ENCODE peak calls at places on chromosomes 1 and 21, in six cellular contexts. X is progenitor cell of endocrine pancreas; U is tibial artery; G is fibroblast of lung; Y is CD4-positive, alpha-beta T cell; D is GM12865. A is an unnamed sample.

GRCh38 chr1:161702250-161702649 is 4.8 kb upstream of the FCRLA start:
- DNase-seq in X (no peak), U (no peak), G (no peak), Y (no peak), D (no peak), A (no peak)

GRCh38 chr1:178267646-178268094 is 173.8 kb downstream of the RASAL2 start:
- DNase-seq in X (no peak), U (no peak), G (peak; percentile 62), Y (no peak), D (no peak), A (peak; percentile 19)

GRCh38 chr1:110250749-110251148 is 40.6 kb downstream of the KCNC4 start:
- DNase-seq in X (no peak), U (no peak), G (no peak), Y (no peak), D (no peak), A (no peak)

GRCh38 chr1:47487826-47488450 is 50.1 kb downstream of the FOXD2 start:
- DNase-seq in X (peak; percentile 1), U (no peak), G (no peak), Y (no peak), D (no peak), A (no peak)

GRCh38 chr21:33198346-33199135 is 31.2 kb upstream of the IFNAR2 start:
- DNase-seq in X (no peak), U (peak; percentile 53), G (peak; percentile 60), Y (no peak), D (no peak), A (no peak)

GRCh38 chr1:202011994-202012393 is 1.6 kb downstream of the ELF3 start:
- DNase-seq in X (no peak), U (no peak), G (no peak), Y (no peak), D (no peak), A (no peak)

GRCh38 chr1:203426870-203427269 is 48.7 kb upstream of the PRELP start:
- DNase-seq in X (no peak), U (no peak), G (no peak), Y (no peak), D (no peak), A (no peak)

GRCh38 chr1:185956881-185957280 is 222.7 kb downstream of the HMCN1 start:
- DNase-seq in X (no peak), U (no peak), G (peak; percentile 58), Y (no peak), D (no peak), A (no peak)

GRCh38 chr1:66446261-66447001 is 87.5 kb upstream of the SGIP1 start:
- DNase-seq in X (peak; percentile 15), U (no peak), G (peak; percentile 50), Y (no peak), D (peak; percentile 88), A (peak; percentile 27)

GRCh38 chr1:61052393-61053280 is 29.7 kb upstream of the NFIA start:
- DNase-seq in X (no peak), U (no peak), G (no peak), Y (no peak), D (no peak), A (peak; percentile 13)

GRCh38 chr1:50967416-50968020 is 2.5 kb upstream of the CDKN2C start:
- DNase-seq in X (no peak), U (no peak), G (no peak), Y (no peak), D (peak; percentile 61), A (no peak)

GRCh38 chr1:215890438-215890837 is 323.3 kb downstream of the KCTD3 start:
- DNase-seq in X (no peak), U (no peak), G (no peak), Y (no peak), D (peak; percentile 24), A (no peak)

GRCh38 chr1:92356956-92357355 is 58.1 kb downstream of the RPAP2 start:
- DNase-seq in X (no peak), U (no peak), G (peak; percentile 23), Y (no peak), D (no peak), A (no peak)

GRCh38 chr1:180482425-180483275 is 19.7 kb downstream of the ACBD6 start:
- DNase-seq in X (no peak), U (no peak), G (peak; percentile 37), Y (no peak), D (peak; percentile 58), A (peak; percentile 16)

GRCh38 chr1:6141601-6142000 is 38.5 kb downstream of the CHD5 start:
- DNase-seq in X (no peak), U (no peak), G (no peak), Y (no peak), D (peak; percentile 43), A (no peak)
- TF ChIP-seq CTCF in X (peak; percentile 20), U (no peak), G (no peak), Y (no peak), D (peak; percentile 16), A (peak; percentile 9)

GRCh38 chr1:35844826-35845225 is 37.0 kb downstream of the AGO4 start:
- DNase-seq in X (no peak), U (no peak), G (no peak), Y (no peak), D (no peak), A (no peak)
- TF ChIP-seq CTCF in X (no peak), U (no peak), G (no peak), Y (no peak), D (no peak), A (no peak)

GRCh38 chr21:36148886-36149285 is 7.7 kb upstream of the DOP1B start:
- DNase-seq in X (no peak), U (no peak), G (no peak), Y (no peak), D (no peak), A (no peak)
- TF ChIP-seq CTCF in X (no peak), U (no peak), G (no peak), Y (no peak), D (no peak), A (no peak)

DNA sequence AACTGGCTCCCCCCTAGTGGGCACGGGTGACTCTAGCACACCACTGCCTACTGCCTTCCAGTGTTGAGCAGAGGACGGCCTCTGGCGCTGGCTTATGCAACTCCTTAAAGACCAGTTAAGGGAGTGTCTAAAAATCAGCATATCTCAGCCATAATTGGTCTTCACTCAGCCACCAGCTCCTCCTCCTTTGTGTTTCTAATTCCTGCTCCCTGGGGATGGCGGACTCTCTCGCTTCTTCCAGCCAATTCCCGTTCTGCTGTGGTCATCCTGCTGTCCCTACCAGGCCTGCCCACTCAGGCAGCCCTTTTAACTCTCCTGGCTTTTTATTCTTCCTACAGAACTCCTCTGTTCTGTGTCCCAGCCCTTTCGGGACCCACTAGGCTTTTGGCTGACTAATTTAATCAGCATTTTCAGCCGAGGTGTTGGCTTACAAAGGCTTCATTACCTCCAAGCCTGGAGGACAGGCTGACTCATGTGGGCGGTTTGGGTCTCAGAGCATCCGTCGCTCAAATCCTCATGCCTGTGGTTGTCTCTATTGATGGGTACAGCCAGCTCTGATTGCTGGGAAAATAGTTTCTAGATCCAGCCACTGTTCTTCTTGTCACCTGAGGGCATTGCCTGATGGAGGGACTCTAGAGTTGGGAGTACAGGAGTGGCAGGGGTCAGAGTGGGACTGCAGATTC is 332.5 kb downstream of the CAMTA1 start:
- DNase-seq in X (no peak), U (no peak), G (peak; percentile 98), Y (no peak), D (no peak), A (peak; percentile 38)
- TF ChIP-seq CTCF in X (peak; percentile 35), U (no peak), G (peak; percentile 46), Y (no peak), D (no peak), A (no peak)

DNA sequence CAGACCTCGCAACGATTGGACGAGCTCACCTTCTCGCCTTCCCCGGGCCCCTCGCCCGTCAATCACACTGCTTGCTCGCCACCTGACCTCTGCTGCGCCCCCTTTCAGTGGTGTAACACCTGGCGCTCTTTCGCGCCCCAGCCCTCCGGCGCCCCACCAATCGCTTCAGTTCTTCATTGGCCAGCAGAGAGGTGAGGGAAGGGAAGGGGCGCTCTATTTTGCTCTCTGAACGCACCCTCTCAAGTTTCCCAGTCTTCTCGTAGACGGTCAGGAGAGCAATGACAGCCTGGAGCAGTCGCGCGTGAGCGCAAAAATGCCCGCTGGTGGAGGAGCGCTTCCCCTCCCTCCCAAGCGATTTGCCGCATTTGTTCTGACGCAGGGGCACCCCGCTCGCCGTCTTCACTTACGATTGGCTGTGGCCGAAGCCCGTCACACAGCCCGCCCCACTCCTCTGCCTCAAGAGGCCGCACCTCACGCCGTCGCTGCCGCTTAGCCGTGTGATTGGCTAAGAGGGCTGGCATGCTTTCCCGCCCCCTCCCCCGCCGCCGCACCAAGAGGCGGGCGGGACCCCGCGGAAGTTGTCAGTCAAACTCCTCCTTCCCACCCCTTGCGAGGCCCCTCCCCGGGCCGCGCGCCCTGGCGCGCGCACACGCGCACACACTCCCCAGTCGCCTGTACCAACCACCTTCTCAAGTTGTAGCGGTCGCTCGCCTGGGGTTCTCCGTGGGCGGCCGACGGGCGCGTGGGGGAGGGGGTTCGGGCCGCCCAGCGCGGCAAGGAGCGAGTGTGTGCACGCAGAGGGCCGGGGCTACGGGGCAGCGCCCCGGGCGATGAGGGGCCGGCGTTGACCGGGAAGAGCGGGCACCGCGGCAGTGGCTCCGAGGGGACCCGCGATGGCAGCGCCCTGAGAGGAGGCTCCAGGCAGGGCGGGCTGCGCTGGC is at the start of gene PPP2R5A:
- DNase-seq in X (peak; percentile 96), U (peak; percentile 99), G (peak; percentile 100), Y (peak; percentile 97), D (peak; percentile 100), A (peak; percentile 97)
- TF ChIP-seq CTCF in X (peak; percentile 60), U (no peak), G (no peak), Y (peak; percentile 50), D (peak; percentile 28), A (no peak)

DNA sequence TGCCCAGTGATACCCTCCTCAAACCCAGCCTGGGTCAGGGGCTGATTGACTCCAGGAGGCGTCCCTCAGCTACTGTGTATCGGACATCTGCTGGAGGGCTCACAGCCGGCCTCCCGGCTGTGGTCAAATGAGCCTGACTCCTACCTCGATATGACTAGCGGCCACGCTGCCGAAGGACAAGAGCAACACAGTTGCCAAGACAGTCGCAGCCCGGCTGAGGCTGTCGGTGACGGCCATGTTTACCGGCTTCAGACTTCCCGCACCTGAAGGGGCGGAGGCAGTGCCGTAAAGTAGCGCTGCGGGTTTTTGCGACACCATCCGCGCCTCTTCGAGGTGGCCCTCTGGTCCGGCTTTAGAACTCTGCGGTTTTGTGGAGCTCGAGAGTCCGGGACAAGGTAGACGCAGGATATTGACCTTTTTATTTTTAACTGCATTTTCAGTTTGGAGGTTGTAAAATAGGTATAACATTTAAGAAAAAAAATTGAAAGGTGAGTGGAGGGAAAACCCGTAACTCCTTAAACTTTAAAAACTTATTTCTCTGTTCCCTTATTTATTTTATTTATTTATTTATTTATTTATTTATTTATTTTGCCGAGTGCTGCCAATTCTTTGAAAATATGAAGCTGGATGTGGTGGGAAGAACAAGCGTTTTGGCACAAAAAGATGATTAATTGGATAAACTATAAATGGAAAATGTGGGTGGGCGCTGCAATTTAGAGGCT is at the start of gene PIGK:
- DNase-seq in X (peak; percentile 84), U (peak; percentile 81), G (peak; percentile 85), Y (peak; percentile 82), D (peak; percentile 94), A (peak; percentile 90)
- TF ChIP-seq CTCF in X (no peak), U (no peak), G (peak; percentile 26), Y (no peak), D (no peak), A (no peak)

A was measured in nephron progenitor cell.